ENCODE peak calls at places on chromosomes 3 and 15, in ten cellular contexts. One of them, this sample, is unnamed.

GRCh38 chr15:25937796-25938195 is 74.7 kb upstream of the ATP10A start:
- DNase-seq in NCI-H2171: no peak
- DNase-seq in renal cortical epithelial cell: no peak
- DNase-seq in brain microvascular endothelial cell: no peak
- DNase-seq in stimulated activated CD8-positive, alpha-beta memory T cell treated with anti-CD3 and anti-CD28 coated beads, Interleukin-2, amount 100 ng/mL, for 1 hour: no peak
- DNase-seq in AG04449: no peak
- DNase-seq in fibroblast of lung: no peak
- DNase-seq in NCI-H69: no peak
- DNase-seq in NCI-H524: no peak
- DNase-seq in iris pigment epithelial cell: no peak
- DNase-seq in this sample: no peak

GRCh38 chr15:49624046-49624445 is 3.2 kb downstream of the DTWD1 start:
- DNase-seq in NCI-H2171: no peak
- DNase-seq in renal cortical epithelial cell: no peak
- DNase-seq in brain microvascular endothelial cell: peak; percentile 56
- DNase-seq in stimulated activated CD8-positive, alpha-beta memory T cell treated with anti-CD3 and anti-CD28 coated beads, Interleukin-2, amount 100 ng/mL, for 1 hour: no peak
- DNase-seq in AG04449: peak; percentile 83
- DNase-seq in fibroblast of lung: peak; percentile 94
- DNase-seq in NCI-H69: no peak
- DNase-seq in NCI-H524: no peak
- DNase-seq in iris pigment epithelial cell: peak; percentile 64
- DNase-seq in this sample: no peak

GRCh38 chr3:31140470-31140869 is 246.0 kb upstream of the GADL1 start:
- DNase-seq in NCI-H2171: no peak
- DNase-seq in renal cortical epithelial cell: no peak
- DNase-seq in brain microvascular endothelial cell: no peak
- DNase-seq in stimulated activated CD8-positive, alpha-beta memory T cell treated with anti-CD3 and anti-CD28 coated beads, Interleukin-2, amount 100 ng/mL, for 1 hour: no peak
- DNase-seq in AG04449: no peak
- DNase-seq in fibroblast of lung: no peak
- DNase-seq in NCI-H69: no peak
- DNase-seq in NCI-H524: no peak
- DNase-seq in iris pigment epithelial cell: no peak
- DNase-seq in this sample: no peak

GRCh38 chr3:141499304-141499703 is 12.5 kb downstream of the RASA2 start:
- DNase-seq in NCI-H2171: no peak
- DNase-seq in renal cortical epithelial cell: no peak
- DNase-seq in brain microvascular endothelial cell: no peak
- DNase-seq in stimulated activated CD8-positive, alpha-beta memory T cell treated with anti-CD3 and anti-CD28 coated beads, Interleukin-2, amount 100 ng/mL, for 1 hour: no peak
- DNase-seq in AG04449: no peak
- DNase-seq in fibroblast of lung: no peak
- DNase-seq in NCI-H69: no peak
- DNase-seq in NCI-H524: no peak
- DNase-seq in iris pigment epithelial cell: no peak
- DNase-seq in this sample: no peak

GRCh38 chr3:186536883-186537553 is 7.2 kb downstream of the CRYGS start:
- DNase-seq in NCI-H2171: no peak
- DNase-seq in renal cortical epithelial cell: peak; percentile 25
- DNase-seq in brain microvascular endothelial cell: peak; percentile 40
- DNase-seq in stimulated activated CD8-positive, alpha-beta memory T cell treated with anti-CD3 and anti-CD28 coated beads, Interleukin-2, amount 100 ng/mL, for 1 hour: no peak
- DNase-seq in AG04449: no peak
- DNase-seq in fibroblast of lung: peak; percentile 55
- DNase-seq in NCI-H69: no peak
- DNase-seq in NCI-H524: no peak
- DNase-seq in iris pigment epithelial cell: peak; percentile 34
- DNase-seq in this sample: no peak

GRCh38 chr3:186472466-186473008 is 71.6 kb downstream of the CRYGS start:
- DNase-seq in NCI-H2171: no peak
- DNase-seq in renal cortical epithelial cell: no peak
- DNase-seq in brain microvascular endothelial cell: no peak
- DNase-seq in stimulated activated CD8-positive, alpha-beta memory T cell treated with anti-CD3 and anti-CD28 coated beads, Interleukin-2, amount 100 ng/mL, for 1 hour: no peak
- DNase-seq in AG04449: no peak
- DNase-seq in fibroblast of lung: peak; percentile 16
- DNase-seq in NCI-H69: peak; percentile 25
- DNase-seq in NCI-H524: peak; percentile 26
- DNase-seq in iris pigment epithelial cell: no peak
- DNase-seq in this sample: no peak

GRCh38 chr3:45975696-45976095 is 19.9 kb downstream of the FYCO1 start:
- DNase-seq in NCI-H2171: no peak
- DNase-seq in renal cortical epithelial cell: no peak
- DNase-seq in brain microvascular endothelial cell: no peak
- DNase-seq in stimulated activated CD8-positive, alpha-beta memory T cell treated with anti-CD3 and anti-CD28 coated beads, Interleukin-2, amount 100 ng/mL, for 1 hour: no peak
- DNase-seq in AG04449: no peak
- DNase-seq in fibroblast of lung: no peak
- DNase-seq in NCI-H69: no peak
- DNase-seq in NCI-H524: no peak
- DNase-seq in iris pigment epithelial cell: no peak
- DNase-seq in this sample: no peak

GRCh38 chr15:20358781-20359414 is 182.7 kb downstream of the GOLGA6L6 start:
- DNase-seq in NCI-H2171: no peak
- DNase-seq in renal cortical epithelial cell: no peak
- DNase-seq in brain microvascular endothelial cell: no peak
- DNase-seq in stimulated activated CD8-positive, alpha-beta memory T cell treated with anti-CD3 and anti-CD28 coated beads, Interleukin-2, amount 100 ng/mL, for 1 hour: no peak
- DNase-seq in AG04449: no peak
- DNase-seq in fibroblast of lung: no peak
- DNase-seq in NCI-H69: no peak
- DNase-seq in NCI-H524: no peak
- DNase-seq in iris pigment epithelial cell: no peak
- DNase-seq in this sample: peak; percentile 13

GRCh38 chr3:151837057-151837456 is 23.1 kb downstream of the AADAC start:
- DNase-seq in NCI-H2171: peak; percentile 56
- DNase-seq in renal cortical epithelial cell: peak; percentile 93
- DNase-seq in brain microvascular endothelial cell: peak; percentile 69
- DNase-seq in stimulated activated CD8-positive, alpha-beta memory T cell treated with anti-CD3 and anti-CD28 coated beads, Interleukin-2, amount 100 ng/mL, for 1 hour: no peak
- DNase-seq in AG04449: peak; percentile 46
- DNase-seq in fibroblast of lung: peak; percentile 85
- DNase-seq in NCI-H69: peak; percentile 86
- DNase-seq in NCI-H524: peak; percentile 92
- DNase-seq in iris pigment epithelial cell: peak; percentile 82
- DNase-seq in this sample: no peak

GRCh38 chr3:170809021-170809974 is 60.7 kb downstream of the RPL22L1 start:
- DNase-seq in NCI-H2171: peak; percentile 65
- DNase-seq in renal cortical epithelial cell: peak; percentile 76
- DNase-seq in brain microvascular endothelial cell: peak; percentile 71
- DNase-seq in stimulated activated CD8-positive, alpha-beta memory T cell treated with anti-CD3 and anti-CD28 coated beads, Interleukin-2, amount 100 ng/mL, for 1 hour: no peak
- DNase-seq in AG04449: no peak
- DNase-seq in fibroblast of lung: peak; percentile 77
- DNase-seq in NCI-H69: peak; percentile 94
- DNase-seq in NCI-H524: peak; percentile 88
- DNase-seq in iris pigment epithelial cell: peak; percentile 84
- DNase-seq in this sample: no peak

This sample was measured in central memory CD8-positive, alpha-beta T cell.